ENCODE peak calls at places on chromosomes 1 and 21, in four cellular contexts. One of them, this sample, is unnamed.

GRCh38 chr1:170168263-170168662 is 22.5 kb downstream of the NTMT2 start:
- DNase-seq in K562: no peak
- DNase-seq in H1: no peak
- DNase-seq in GM12891: no peak
- DNase-seq in this sample: no peak

GRCh38 chr1:54567961-54568360 is 19.9 kb downstream of the ACOT11 start:
- DNase-seq in GM12891: no peak
- DNase-seq in H1: no peak
- DNase-seq in K562: no peak
- DNase-seq in this sample: no peak

GRCh38 chr1:18174016-18174415 is 66.4 kb downstream of the IGSF21 start:
- DNase-seq in GM12891: no peak
- DNase-seq in H1: no peak
- DNase-seq in K562: no peak
- DNase-seq in this sample: no peak

GRCh38 chr1:1780598-1781525 is 2.6 kb upstream of the NADK start:
- DNase-seq in K562: no peak
- DNase-seq in H1: no peak
- DNase-seq in GM12891: no peak
- DNase-seq in this sample: no peak

GRCh38 chr1:109881906-109882287 is 28.8 kb upstream of the CSF1 start:
- DNase-seq in K562: no peak
- DNase-seq in GM12891: no peak
- DNase-seq in H1: no peak
- DNase-seq in this sample: no peak

GRCh38 chr1:27704958-27705357 is 20.8 kb upstream of the FAM76A start:
- DNase-seq in K562: no peak
- DNase-seq in GM12891: no peak
- DNase-seq in H1: no peak
- DNase-seq in this sample: no peak

GRCh38 chr1:14939527-14940284 is 213.8 kb upstream of the TMEM51 start:
- DNase-seq in H1: no peak
- DNase-seq in K562: peak
- DNase-seq in GM12891: no peak
- DNase-seq in this sample: no peak

GRCh38 chr1:59452559-59452958 is 155.7 kb downstream of the FGGY start:
- DNase-seq in K562: no peak
- DNase-seq in GM12891: no peak
- DNase-seq in H1: no peak
- DNase-seq in this sample: no peak

GRCh38 chr1:162541619-162542141 is 19.8 kb upstream of the UAP1 start:
- DNase-seq in K562: no peak
- DNase-seq in H1: no peak
- DNase-seq in GM12891: no peak
- DNase-seq in this sample: no peak

GRCh38 chr1:106621853-106622252 is 434.6 kb upstream of the PRMT6 start:
- DNase-seq in K562: no peak
- DNase-seq in H1: no peak
- DNase-seq in GM12891: no peak
- DNase-seq in this sample: no peak

GRCh38 chr1:18795002-18795689 is 64.3 kb downstream of the TAS1R2 start:
- DNase-seq in H1: no peak
- DNase-seq in K562: no peak
- DNase-seq in GM12891: no peak
- DNase-seq in this sample: no peak

GRCh38 chr1:182367928-182368327 is 23.7 kb downstream of the GLUL start:
- DNase-seq in K562: no peak
- DNase-seq in GM12891: no peak
- DNase-seq in H1: no peak
- DNase-seq in this sample: no peak

GRCh38 chr1:224132901-224133300 is 19.0 kb downstream of the FBXO28 start:
- DNase-seq in H1: no peak
- DNase-seq in GM12891: no peak
- DNase-seq in K562: no peak
- DNase-seq in this sample: no peak

GRCh38 chr1:191125950-191126349 is 648.3 kb upstream of the BRINP3 start:
- DNase-seq in H1: no peak
- DNase-seq in GM12891: no peak
- DNase-seq in K562: no peak
- DNase-seq in this sample: no peak

GRCh38 chr1:118960567-118961136 is 27.5 kb downstream of the TBX15 start:
- DNase-seq in H1: no peak
- DNase-seq in GM12891: no peak
- DNase-seq in K562: no peak
- DNase-seq in this sample: no peak

GRCh38 chr1:62452951-62453350 is 16.1 kb downstream of the USP1 start:
- DNase-seq in GM12891: no peak
- DNase-seq in K562: no peak
- DNase-seq in H1: no peak
- DNase-seq in this sample: no peak

GRCh38 chr21:31872452-31873274 is at the start of gene HUNK:
- DNase-seq in H1: no peak
- DNase-seq in K562: no peak
- DNase-seq in GM12891: peak
- DNase-seq in this sample: peak

GRCh38 chr1:4172659-4173599 is 272.9 kb upstream of the C1orf174 start:
- DNase-seq in GM12891: no peak
- DNase-seq in H1: no peak
- DNase-seq in K562: no peak
- DNase-seq in this sample: no peak

GRCh38 chr1:11825131-11825530 is 19.1 kb downstream of the CLCN6 start:
- DNase-seq in GM12891: no peak
- DNase-seq in H1: no peak
- DNase-seq in K562: no peak
- DNase-seq in this sample: no peak
- TF ChIP-seq POLR2AphosphoS5 in GM12891: no peak
- TF ChIP-seq POLR2AphosphoS5 in H1: no peak
- TF ChIP-seq POLR2AphosphoS5 in K562: no peak
- TF ChIP-seq POLR2AphosphoS5 in this sample: no peak

GRCh38 chr1:167627865-167628641 is 2.0 kb upstream of the RCSD1 start:
- DNase-seq in GM12891: peak
- DNase-seq in H1: no peak
- DNase-seq in K562: peak
- DNase-seq in this sample: peak
- TF ChIP-seq POLR2A in GM12891: peak
- TF ChIP-seq POLR2A in H1: no peak
- TF ChIP-seq POLR2A in K562: peak
- TF ChIP-seq POLR2A in this sample: peak

DNA sequence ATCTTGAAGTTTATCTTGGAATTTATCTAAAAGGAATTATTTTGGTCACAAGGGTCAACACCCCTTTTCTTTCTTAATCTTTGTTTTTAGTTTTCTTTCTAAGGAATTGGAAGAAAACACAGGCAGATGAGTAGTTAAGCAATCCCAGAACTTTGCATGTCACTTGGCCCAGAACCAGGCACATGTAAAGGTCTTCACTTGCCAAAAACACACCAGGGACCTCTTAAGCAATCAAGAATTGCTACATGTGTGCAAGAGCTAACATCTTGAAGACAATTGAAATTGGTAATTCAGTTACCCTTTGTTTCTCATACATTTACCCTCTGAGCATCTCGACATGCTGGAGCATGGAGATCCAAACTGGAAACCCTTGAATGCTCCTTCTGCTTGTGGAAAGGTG is 114.2 kb downstream of the ZC3H11B start:
- DNase-seq in K562: no peak
- DNase-seq in GM12891: no peak
- DNase-seq in H1: no peak
- DNase-seq in this sample: no peak
- TF ChIP-seq TAF1 in K562: no peak
- TF ChIP-seq TAF1 in GM12891: no peak
- TF ChIP-seq TAF1 in H1: no peak
- TF ChIP-seq TAF1 in this sample: no peak

GRCh38 chr1:203443296-203443695 is 32.3 kb upstream of the PRELP start:
- DNase-seq in K562: no peak
- DNase-seq in GM12891: no peak
- DNase-seq in H1: no peak
- DNase-seq in this sample: no peak
- TF ChIP-seq POLR2AphosphoS5 in K562: no peak
- TF ChIP-seq POLR2AphosphoS5 in GM12891: no peak
- TF ChIP-seq POLR2AphosphoS5 in H1: no peak
- TF ChIP-seq POLR2AphosphoS5 in this sample: no peak

DNA sequence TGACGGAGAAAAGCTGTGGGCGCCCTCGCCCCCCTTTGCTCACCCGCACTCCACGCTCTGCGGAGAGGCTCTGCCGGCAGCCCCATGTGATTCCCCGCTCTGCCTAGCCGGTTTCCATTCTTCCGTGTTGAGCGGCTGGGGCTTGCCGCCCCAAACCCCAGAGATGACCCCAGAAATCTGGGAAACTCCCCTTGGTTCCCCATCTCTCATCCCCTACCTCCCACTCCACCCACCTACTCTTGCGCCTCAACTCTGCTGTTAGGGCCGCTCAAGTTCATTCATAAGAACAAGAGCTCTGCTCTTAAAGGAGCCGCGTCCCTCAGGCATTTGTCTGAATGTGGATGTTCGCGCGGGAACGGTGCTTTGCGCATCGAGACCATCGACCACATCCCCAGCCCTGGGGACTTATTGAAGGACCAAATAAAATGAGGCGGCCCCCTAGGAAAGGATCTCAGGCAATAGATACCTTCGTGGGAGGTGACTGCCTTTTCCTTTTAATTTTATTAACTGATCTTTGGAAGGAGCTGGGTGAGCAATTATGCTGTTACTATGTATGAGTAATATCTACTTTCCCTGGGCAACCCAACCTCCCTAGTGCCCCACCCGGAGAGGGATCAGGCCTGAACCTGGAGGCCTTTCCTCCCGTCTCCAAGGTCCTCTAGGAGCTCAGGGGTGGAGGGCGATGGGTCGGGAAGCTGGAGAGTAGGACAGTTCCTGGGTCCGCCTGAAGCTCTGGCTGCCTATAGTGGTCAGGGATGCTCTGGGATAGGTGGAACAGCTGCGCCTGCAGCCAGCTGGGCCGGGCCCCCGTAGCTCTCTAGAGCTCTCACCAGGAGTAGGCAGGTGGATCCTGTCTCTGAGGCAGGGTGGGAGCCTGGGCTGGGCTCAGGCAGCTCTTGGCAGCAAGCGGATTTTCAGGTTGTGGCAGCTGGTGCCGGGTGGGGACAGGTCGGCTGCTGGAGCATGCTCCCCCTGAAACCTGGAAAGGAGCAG is 898 bp downstream of the MFSD2A start:
- DNase-seq in K562: no peak
- DNase-seq in H1: no peak
- DNase-seq in GM12891: peak
- DNase-seq in this sample: peak
- TF ChIP-seq POLR2A in K562: no peak
- TF ChIP-seq POLR2A in H1: no peak
- TF ChIP-seq POLR2A in GM12891: no peak
- TF ChIP-seq POLR2A in this sample: no peak

GRCh38 chr1:41573803-41574713 is 89.6 kb upstream of the EDN2 start:
- DNase-seq in K562: peak
- DNase-seq in H1: peak
- DNase-seq in GM12891: peak
- DNase-seq in this sample: peak
- TF ChIP-seq TAF1 in K562: no peak
- TF ChIP-seq TAF1 in H1: no peak
- TF ChIP-seq TAF1 in GM12891: no peak
- TF ChIP-seq TAF1 in this sample: no peak

DNA sequence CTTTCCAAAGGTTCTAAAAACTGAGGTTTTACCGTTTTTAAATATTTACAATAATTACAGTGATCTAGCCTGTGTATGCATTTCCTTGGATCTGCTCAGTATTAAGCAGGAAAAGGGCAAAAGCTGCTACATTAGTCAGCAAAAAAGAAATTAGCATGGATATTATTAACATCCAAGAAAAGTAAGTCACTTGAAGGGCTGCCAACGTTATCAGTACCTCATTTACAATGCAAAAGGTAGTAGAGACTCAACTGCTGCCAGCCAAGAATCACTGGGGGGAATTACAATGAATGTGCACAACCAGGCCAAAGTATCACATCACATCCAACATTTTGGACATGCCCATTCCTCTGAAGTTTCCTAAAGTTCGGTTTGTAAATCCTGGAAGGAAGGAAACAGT is 1.9 kb downstream of the CNN3 start:
- DNase-seq in H1: no peak
- DNase-seq in K562: no peak
- DNase-seq in GM12891: no peak
- DNase-seq in this sample: no peak
- TF ChIP-seq POLR2AphosphoS5 in H1: no peak
- TF ChIP-seq POLR2AphosphoS5 in K562: no peak
- TF ChIP-seq POLR2AphosphoS5 in GM12891: no peak
- TF ChIP-seq POLR2AphosphoS5 in this sample: no peak

GRCh38 chr1:77888429-77889239 is at the start of gene NEXN:
- DNase-seq in GM12891: peak
- DNase-seq in K562: peak
- DNase-seq in H1: peak
- DNase-seq in this sample: peak
- TF ChIP-seq POLR2A in GM12891: no peak
- TF ChIP-seq POLR2A in K562: no peak
- TF ChIP-seq POLR2A in H1: peak
- TF ChIP-seq POLR2A in this sample: no peak

DNA sequence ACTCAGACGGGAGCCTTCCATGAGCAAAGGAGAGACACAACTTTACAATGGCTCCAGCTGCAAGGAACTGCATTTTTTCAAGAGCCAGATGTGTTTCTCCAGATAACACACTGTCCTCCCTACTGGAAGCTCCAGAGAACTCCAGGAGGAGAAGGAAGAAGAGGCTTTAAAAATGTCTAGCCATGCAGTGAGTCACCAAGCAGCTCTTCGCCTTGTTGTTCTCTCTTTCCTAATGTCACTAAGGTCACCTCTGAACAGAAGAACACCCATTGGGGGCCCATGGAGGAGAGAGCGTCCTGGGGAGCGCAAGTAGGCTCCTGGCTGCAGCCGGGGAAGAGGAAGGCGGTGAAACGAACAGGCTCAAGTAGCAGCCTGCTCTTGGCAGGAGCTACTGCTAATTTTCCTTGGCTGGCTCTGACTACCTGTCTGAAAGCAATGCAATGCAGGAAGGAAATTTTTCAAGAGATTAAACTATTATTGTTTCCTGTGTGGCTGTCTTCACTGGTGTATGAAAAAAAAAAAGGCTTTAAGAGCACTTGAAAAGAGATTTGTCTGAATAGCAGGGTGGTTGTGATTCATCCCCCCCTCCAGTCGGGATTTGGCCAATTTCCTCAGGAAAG is 321.9 kb downstream of the SETD4 start:
- DNase-seq in GM12891: no peak
- DNase-seq in H1: no peak
- DNase-seq in K562: no peak
- DNase-seq in this sample: no peak
- TF ChIP-seq TAF1 in GM12891: no peak
- TF ChIP-seq TAF1 in H1: no peak
- TF ChIP-seq TAF1 in K562: no peak
- TF ChIP-seq TAF1 in this sample: no peak

This sample was measured in GM12892.